ENCODE peak calls at places on chromosomes 3 and 15, in four cellular contexts. J is fibroblast of the aortic adventitia, U is heart right ventricle, V is GM12891. N is an unnamed sample.

GRCh38 chr3:158958873-158959272 is 157.0 kb downstream of the MFSD1 start:
- DNase-seq in V (no peak), J (no peak), U (no peak), N (no peak)

GRCh38 chr3:72346526-72346926 is 501.7 kb downstream of the SHQ1 start:
- DNase-seq in V (no peak), U (no peak), J (peak; percentile 98), N (peak; percentile 98)

GRCh38 chr3:73848173-73848751 is 223.5 kb upstream of the PDZRN3 start:
- DNase-seq in U (no peak), V (no peak), J (peak; percentile 68), N (peak; percentile 47)

GRCh38 chr15:69515508-69516290 is 63.1 kb downstream of the RPLP1 start:
- DNase-seq in V (no peak), U (no peak), J (no peak), N (no peak)

GRCh38 chr3:67635257-67635656 is 19.2 kb downstream of the SUCLG2 start:
- DNase-seq in U (no peak), J (peak; percentile 88), V (no peak), N (peak; percentile 64)

GRCh38 chr15:78551902-78552301 is 11.7 kb downstream of the PSMA4 start:
- DNase-seq in U (no peak), V (no peak), J (no peak), N (no peak)

GRCh38 chr15:77266708-77267387 is 153.1 kb downstream of the PEAK1 start:
- DNase-seq in J (peak; percentile 79), V (no peak), U (no peak), N (peak; percentile 82)

GRCh38 chr3:45105855-45106655 is 40.1 kb downstream of the CDCP1 start:
- DNase-seq in J (peak; percentile 75), U (no peak), V (no peak), N (peak; percentile 96)

GRCh38 chr3:50095352-50095998 is 6.8 kb downstream of the RBM5 start:
- DNase-seq in J (peak; percentile 17), V (no peak), U (no peak), N (no peak)

GRCh38 chr3:181570472-181570871 is 141.3 kb upstream of the SOX2 start:
- DNase-seq in V (no peak), U (no peak), J (no peak), N (no peak)